ENCODE peak calls at places on chromosomes 7 and 10, in five cellular contexts. One of them, this sample, is unnamed.

GRCh38 chr10:7819126-7819470 is 793 bp downstream of the TAF3 start:
- DNase-seq in NCI-H345: peak; percentile 5
- DNase-seq in GM23338: peak; percentile 67
- DNase-seq in AG10803: peak; percentile 53
- DNase-seq in PC-3: peak; percentile 34
- DNase-seq in this sample: no peak

GRCh38 chr7:136877509-136877908 is 9.1 kb downstream of the CHRM2 start:
- DNase-seq in NCI-H345: no peak
- DNase-seq in GM23338: no peak
- DNase-seq in AG10803: no peak
- DNase-seq in PC-3: no peak
- DNase-seq in this sample: no peak

GRCh38 chr7:73715648-73716317 is 3.7 kb downstream of the STX1A start:
- DNase-seq in NCI-H345: peak; percentile 80
- DNase-seq in GM23338: no peak
- DNase-seq in AG10803: peak; percentile 89
- DNase-seq in PC-3: peak; percentile 98
- DNase-seq in this sample: peak; percentile 80

GRCh38 chr7:106029448-106029847 is 66.4 kb downstream of the CDHR3 start:
- DNase-seq in NCI-H345: no peak
- DNase-seq in GM23338: no peak
- DNase-seq in AG10803: peak; percentile 37
- DNase-seq in PC-3: no peak
- DNase-seq in this sample: no peak

GRCh38 chr10:69838853-69839252 is 37.1 kb downstream of the COL13A1 start:
- DNase-seq in NCI-H345: no peak
- DNase-seq in GM23338: peak; percentile 32
- DNase-seq in AG10803: peak; percentile 53
- DNase-seq in PC-3: peak; percentile 78
- DNase-seq in this sample: no peak

GRCh38 chr10:11392776-11393175 is 218.7 kb downstream of the USP6NL start:
- DNase-seq in NCI-H345: no peak
- DNase-seq in GM23338: no peak
- DNase-seq in AG10803: no peak
- DNase-seq in PC-3: no peak
- DNase-seq in this sample: no peak

GRCh38 chr7:23373151-23374004 is 74.2 kb downstream of the MALSU1 start:
- DNase-seq in NCI-H345: peak; percentile 6
- DNase-seq in GM23338: no peak
- DNase-seq in AG10803: no peak
- DNase-seq in PC-3: peak; percentile 17
- DNase-seq in this sample: no peak

GRCh38 chr7:101315336-101315735 is 6.3 kb downstream of the IFT22 start:
- DNase-seq in NCI-H345: peak; percentile 7
- DNase-seq in GM23338: peak; percentile 86
- DNase-seq in AG10803: peak; percentile 46
- DNase-seq in PC-3: peak; percentile 60
- DNase-seq in this sample: no peak

GRCh38 chr10:28365840-28366239 is 63.0 kb upstream of the MPP7 start:
- DNase-seq in NCI-H345: no peak
- DNase-seq in GM23338: no peak
- DNase-seq in AG10803: no peak
- DNase-seq in PC-3: no peak
- DNase-seq in this sample: no peak

GRCh38 chr10:73797324-73798025 is 12.1 kb downstream of the ZSWIM8 start:
- DNase-seq in NCI-H345: no peak
- DNase-seq in GM23338: no peak
- DNase-seq in AG10803: no peak
- DNase-seq in PC-3: no peak
- DNase-seq in this sample: no peak

GRCh38 chr10:62068464-62068863 is 167.0 kb downstream of the ARID5B start:
- DNase-seq in NCI-H345: no peak
- DNase-seq in GM23338: no peak
- DNase-seq in AG10803: no peak
- DNase-seq in PC-3: no peak
- DNase-seq in this sample: no peak

GRCh38 chr7:133936074-133936473 is 191.1 kb upstream of the LRGUK start:
- DNase-seq in NCI-H345: no peak
- DNase-seq in GM23338: no peak
- DNase-seq in AG10803: no peak
- DNase-seq in PC-3: no peak
- DNase-seq in this sample: no peak

GRCh38 chr7:48497521-48497920 is 326.3 kb downstream of the ABCA13 start:
- DNase-seq in NCI-H345: no peak
- DNase-seq in GM23338: no peak
- DNase-seq in AG10803: no peak
- DNase-seq in PC-3: no peak
- DNase-seq in this sample: no peak

GRCh38 chr7:12139421-12139820 is 71.7 kb upstream of the TMEM106B start:
- DNase-seq in NCI-H345: no peak
- DNase-seq in GM23338: no peak
- DNase-seq in AG10803: peak; percentile 10
- DNase-seq in PC-3: peak; percentile 32
- DNase-seq in this sample: no peak

GRCh38 chr10:98208925-98209324 is 59.1 kb downstream of the LOXL4 start:
- DNase-seq in NCI-H345: no peak
- DNase-seq in GM23338: no peak
- DNase-seq in AG10803: no peak
- DNase-seq in PC-3: no peak
- DNase-seq in this sample: no peak

GRCh38 chr10:23094786-23095403 is 484 bp upstream of the MSRB2 start:
- DNase-seq in NCI-H345: no peak
- DNase-seq in GM23338: no peak
- DNase-seq in AG10803: peak; percentile 37
- DNase-seq in PC-3: no peak
- DNase-seq in this sample: no peak

GRCh38 chr7:157028528-157028903 is 18.1 kb upstream of the MNX1 start:
- DNase-seq in NCI-H345: no peak
- DNase-seq in GM23338: no peak
- DNase-seq in AG10803: no peak
- DNase-seq in PC-3: no peak
- DNase-seq in this sample: no peak

GRCh38 chr7:33905389-33906032 is at the start of gene BMPER:
- DNase-seq in NCI-H345: peak; percentile 67
- DNase-seq in GM23338: peak; percentile 89
- DNase-seq in AG10803: peak; percentile 54
- DNase-seq in PC-3: peak; percentile 14
- DNase-seq in this sample: no peak

GRCh38 chr10:132647424-132647823 is 109.8 kb downstream of the INPP5A start:
- DNase-seq in NCI-H345: peak; percentile 1
- DNase-seq in GM23338: no peak
- DNase-seq in AG10803: no peak
- DNase-seq in PC-3: no peak
- DNase-seq in this sample: no peak

GRCh38 chr10:78865518-78865835 is 203.3 kb upstream of the ZMIZ1 start:
- DNase-seq in NCI-H345: no peak
- DNase-seq in GM23338: no peak
- DNase-seq in AG10803: peak; percentile 29
- DNase-seq in PC-3: no peak
- DNase-seq in this sample: no peak

GRCh38 chr7:20661884-20662283 is 46.4 kb downstream of the ABCB5 start:
- DNase-seq in NCI-H345: no peak
- DNase-seq in GM23338: no peak
- DNase-seq in AG10803: no peak
- DNase-seq in PC-3: no peak
- DNase-seq in this sample: no peak

GRCh38 chr7:82057476-82057875 is 287.6 kb upstream of the HGF start:
- DNase-seq in NCI-H345: no peak
- DNase-seq in GM23338: no peak
- DNase-seq in AG10803: no peak
- DNase-seq in PC-3: no peak
- DNase-seq in this sample: no peak

GRCh38 chr7:142380064-142380463 is 122.2 kb upstream of the PRSS58 start:
- DNase-seq in NCI-H345: no peak
- DNase-seq in GM23338: no peak
- DNase-seq in AG10803: no peak
- DNase-seq in PC-3: no peak
- DNase-seq in this sample: no peak

GRCh38 chr10:87094373-87095240 is at the start of the genes GLUD1 and SHLD2:
- DNase-seq in NCI-H345: peak; percentile 84
- DNase-seq in GM23338: peak; percentile 95
- DNase-seq in AG10803: peak; percentile 90
- DNase-seq in PC-3: peak; percentile 84
- DNase-seq in this sample: peak; percentile 80

GRCh38 chr10:62993121-62993520 is 140.0 kb upstream of the NRBF2 start:
- DNase-seq in NCI-H345: no peak
- DNase-seq in GM23338: no peak
- DNase-seq in AG10803: peak; percentile 55
- DNase-seq in PC-3: peak; percentile 52
- DNase-seq in this sample: no peak

GRCh38 chr10:78301891-78302738 is 268.5 kb downstream of the RPS24 start:
- DNase-seq in NCI-H345: no peak
- DNase-seq in GM23338: peak; percentile 41
- DNase-seq in AG10803: no peak
- DNase-seq in PC-3: peak; percentile 68
- DNase-seq in this sample: no peak

GRCh38 chr7:116322541-116322940 is 112.2 kb downstream of the TES start:
- DNase-seq in NCI-H345: no peak
- DNase-seq in GM23338: no peak
- DNase-seq in AG10803: no peak
- DNase-seq in PC-3: no peak
- DNase-seq in this sample: no peak

GRCh38 chr7:5630670-5631069 is 150.8 kb downstream of the RNF216 start:
- DNase-seq in NCI-H345: no peak
- DNase-seq in GM23338: no peak
- DNase-seq in AG10803: peak; percentile 44
- DNase-seq in PC-3: no peak
- DNase-seq in this sample: no peak

GRCh38 chr10:123117644-123118409 is 17.9 kb upstream of the HMX3 start:
- DNase-seq in NCI-H345: no peak
- DNase-seq in GM23338: peak; percentile 93
- DNase-seq in AG10803: no peak
- DNase-seq in PC-3: no peak
- DNase-seq in this sample: no peak

GRCh38 chr7:8932751-8933150 is 499.3 kb downstream of the NXPH1 start:
- DNase-seq in NCI-H345: no peak
- DNase-seq in GM23338: no peak
- DNase-seq in AG10803: no peak
- DNase-seq in PC-3: no peak
- DNase-seq in this sample: no peak

GRCh38 chr7:150756858-150757257 is 19.6 kb downstream of the GIMAP5 start:
- DNase-seq in NCI-H345: no peak
- DNase-seq in GM23338: peak; percentile 32
- DNase-seq in AG10803: no peak
- DNase-seq in PC-3: peak; percentile 25
- DNase-seq in this sample: no peak

GRCh38 chr7:74030861-74031260 is 2.9 kb downstream of the ELN start:
- DNase-seq in NCI-H345: no peak
- DNase-seq in GM23338: no peak
- DNase-seq in AG10803: no peak
- DNase-seq in PC-3: no peak
- DNase-seq in this sample: no peak

GRCh38 chr7:134473861-134474291 is 15.0 kb upstream of the AKR1B1 start:
- DNase-seq in NCI-H345: no peak
- DNase-seq in GM23338: peak; percentile 12
- DNase-seq in AG10803: peak; percentile 61
- DNase-seq in PC-3: peak; percentile 68
- DNase-seq in this sample: no peak

GRCh38 chr7:101884671-101885596 is 67.5 kb downstream of the CUX1 start:
- DNase-seq in NCI-H345: no peak
- DNase-seq in GM23338: no peak
- DNase-seq in AG10803: no peak
- DNase-seq in PC-3: no peak
- DNase-seq in this sample: no peak

GRCh38 chr10:32943854-32944661 is 14.0 kb downstream of the ITGB1 start:
- DNase-seq in NCI-H345: no peak
- DNase-seq in GM23338: peak; percentile 64
- DNase-seq in AG10803: no peak
- DNase-seq in PC-3: no peak
- DNase-seq in this sample: no peak

GRCh38 chr10:106614293-106614692 is 550.2 kb downstream of the SORCS1 start:
- DNase-seq in NCI-H345: no peak
- DNase-seq in GM23338: no peak
- DNase-seq in AG10803: no peak
- DNase-seq in PC-3: peak; percentile 57
- DNase-seq in this sample: no peak

GRCh38 chr10:53622201-53622600 is 849.6 kb upstream of the MBL2 start:
- DNase-seq in NCI-H345: no peak
- DNase-seq in GM23338: no peak
- DNase-seq in AG10803: no peak
- DNase-seq in PC-3: no peak
- DNase-seq in this sample: no peak

GRCh38 chr10:71737356-71738172 is 18.0 kb upstream of the C10orf105 start:
- DNase-seq in NCI-H345: no peak
- DNase-seq in GM23338: no peak
- DNase-seq in AG10803: peak; percentile 93
- DNase-seq in PC-3: no peak
- DNase-seq in this sample: no peak

GRCh38 chr10:61465807-61466425 is 12.7 kb upstream of the TMEM26 start:
- DNase-seq in NCI-H345: no peak
- DNase-seq in GM23338: peak; percentile 40
- DNase-seq in AG10803: no peak
- DNase-seq in PC-3: no peak
- DNase-seq in this sample: no peak

This sample was measured in GOT3.